ENCODE peak calls at places on chromosomes 2 and 18, in six cellular contexts. One of them, this sample, is unnamed.

GRCh38 chr2:218387369-218388194 is 5.5 kb downstream of the SLC11A1 start:
- DNase-seq in NCI-H146: peak; percentile 81
- DNase-seq in fibroblast of lung: peak; percentile 40
- DNase-seq in cardiac muscle cell: peak; percentile 34
- DNase-seq in NT2/D1: no peak
- DNase-seq in fibroblast of the aortic adventitia: peak; percentile 55
- DNase-seq in this sample: no peak

GRCh38 chr2:74958277-74959105 is at the start of gene POLE4:
- DNase-seq in NCI-H146: peak; percentile 88
- DNase-seq in fibroblast of lung: peak; percentile 84
- DNase-seq in cardiac muscle cell: peak; percentile 87
- DNase-seq in NT2/D1: peak; percentile 76
- DNase-seq in fibroblast of the aortic adventitia: peak; percentile 80
- DNase-seq in this sample: peak; percentile 76

GRCh38 chr18:44599409-44599808 is 81.3 kb upstream of the SETBP1 start:
- DNase-seq in NCI-H146: no peak
- DNase-seq in fibroblast of lung: peak; percentile 83
- DNase-seq in cardiac muscle cell: no peak
- DNase-seq in NT2/D1: no peak
- DNase-seq in fibroblast of the aortic adventitia: peak; percentile 79
- DNase-seq in this sample: no peak

GRCh38 chr18:5543854-5544389 is at the start of gene EPB41L3:
- DNase-seq in NCI-H146: peak; percentile 26
- DNase-seq in fibroblast of lung: peak; percentile 54
- DNase-seq in cardiac muscle cell: peak; percentile 61
- DNase-seq in NT2/D1: no peak
- DNase-seq in fibroblast of the aortic adventitia: no peak
- DNase-seq in this sample: no peak

GRCh38 chr2:186784930-186785329 is 64.0 kb downstream of the ZSWIM2 start:
- DNase-seq in NCI-H146: no peak
- DNase-seq in fibroblast of lung: no peak
- DNase-seq in cardiac muscle cell: no peak
- DNase-seq in NT2/D1: no peak
- DNase-seq in fibroblast of the aortic adventitia: no peak
- DNase-seq in this sample: no peak

GRCh38 chr2:221572180-221572820 is at the start of gene EPHA4:
- DNase-seq in NCI-H146: peak; percentile 75
- DNase-seq in fibroblast of lung: peak; percentile 88
- DNase-seq in cardiac muscle cell: peak; percentile 95
- DNase-seq in NT2/D1: peak; percentile 85
- DNase-seq in fibroblast of the aortic adventitia: peak; percentile 82
- DNase-seq in this sample: peak; percentile 89

GRCh38 chr2:54558188-54558975 is 102.3 kb downstream of the SPTBN1 start:
- DNase-seq in NCI-H146: peak; percentile 84
- DNase-seq in fibroblast of lung: peak; percentile 79
- DNase-seq in cardiac muscle cell: peak; percentile 77
- DNase-seq in NT2/D1: peak; percentile 79
- DNase-seq in fibroblast of the aortic adventitia: peak; percentile 59
- DNase-seq in this sample: peak; percentile 79

GRCh38 chr2:27992787-27993747 is 102.5 kb downstream of the BABAM2 start:
- DNase-seq in NCI-H146: no peak
- DNase-seq in fibroblast of lung: peak; percentile 86
- DNase-seq in cardiac muscle cell: no peak
- DNase-seq in NT2/D1: peak; percentile 23
- DNase-seq in fibroblast of the aortic adventitia: peak; percentile 64
- DNase-seq in this sample: peak; percentile 15

GRCh38 chr2:202933958-202934357 is 21.9 kb downstream of the CARF start:
- DNase-seq in NCI-H146: no peak
- DNase-seq in fibroblast of lung: no peak
- DNase-seq in cardiac muscle cell: no peak
- DNase-seq in NT2/D1: no peak
- DNase-seq in fibroblast of the aortic adventitia: no peak
- DNase-seq in this sample: no peak

GRCh38 chr18:26655614-26656400 is 107.5 kb upstream of the KCTD1 start:
- DNase-seq in NCI-H146: peak; percentile 72
- DNase-seq in fibroblast of lung: peak; percentile 53
- DNase-seq in cardiac muscle cell: peak; percentile 85
- DNase-seq in NT2/D1: no peak
- DNase-seq in fibroblast of the aortic adventitia: peak; percentile 35
- DNase-seq in this sample: peak; percentile 51

GRCh38 chr18:62346327-62347090 is 21.4 kb downstream of the TNFRSF11A start:
- DNase-seq in NCI-H146: peak; percentile 89
- DNase-seq in fibroblast of lung: no peak
- DNase-seq in cardiac muscle cell: no peak
- DNase-seq in NT2/D1: no peak
- DNase-seq in fibroblast of the aortic adventitia: no peak
- DNase-seq in this sample: no peak

This sample was measured in neuronal stem cell.